ENCODE peak calls at places on chromosomes 1 and 21, in four cellular contexts. P, X, H and T are unnamed samples.

GRCh38 chr1:27139980-27140379 is 14.9 kb downstream of the SLC9A1 start:
- DNase-seq in P (no peak), X (no peak), H (no peak), T (no peak)

GRCh38 chr1:116373451-116374339 is 651 bp downstream of the ATP1A1 start:
- DNase-seq in P (peak), X (peak), H (peak), T (peak)

GRCh38 chr1:17365271-17365670 is 6.7 kb upstream of the PADI6 start:
- DNase-seq in P (no peak), X (no peak), H (no peak), T (no peak)

GRCh38 chr1:234914606-234915290 is 213.9 kb downstream of the TOMM20 start:
- DNase-seq in P (no peak), X (no peak), H (no peak), T (no peak)

GRCh38 chr1:29410476-29410875 is 174.2 kb downstream of the PTPRU start:
- DNase-seq in P (no peak), X (no peak), H (no peak), T (no peak)

GRCh38 chr1:232524056-232524455 is 105.9 kb downstream of the SIPA1L2 start:
- DNase-seq in P (no peak), X (no peak), H (no peak), T (no peak)

GRCh38 chr1:231106347-231106746 is 55.5 kb upstream of the TRIM67 start:
- DNase-seq in P (no peak), X (no peak), H (peak), T (no peak)

GRCh38 chr1:203672354-203672753 is 45.7 kb downstream of the ATP2B4 start:
- DNase-seq in P (no peak), X (no peak), H (no peak), T (peak)

GRCh38 chr21:42674351-42674940 is 21.0 kb downstream of the PDE9A start:
- DNase-seq in P (peak), X (no peak), H (no peak), T (peak)

GRCh38 chr1:37923551-37923889 is 23.3 kb downstream of the INPP5B start:
- DNase-seq in P (no peak), X (no peak), H (no peak), T (no peak)

GRCh38 chr1:153430166-153430553 is 13.8 kb downstream of the S100A7A start:
- DNase-seq in P (no peak), X (no peak), H (no peak), T (no peak)

GRCh38 chr1:117077267-117077666 is 17.1 kb downstream of the TTF2 start:
- DNase-seq in P (no peak), X (peak), H (no peak), T (no peak)

GRCh38 chr1:1124786-1125642 is 9.1 kb upstream of the C1orf159 start:
- DNase-seq in P (no peak), X (peak), H (no peak), T (no peak)